ENCODE peak calls at places on chromosomes 6 and 20, in eight cellular contexts. Z is neural progenitor cell; H is endodermal cell; D is PC-3; R is CD8-positive, alpha-beta T cell; K is psoas muscle; A is A549; U is prostate gland. V is an unnamed sample. For H3K4me1, the result is how much of the 10 kb centered on the place peaks cover.

GRCh38 chr20:4083103-4083864 is 67.9 kb upstream of the RNF24 start:
- DNase-seq in U (no peak), R (no peak), Z (no peak), K (no peak), H (peak), A (no peak), D (no peak), V (no peak)

GRCh38 chr20:19726126-19726525 is 31.9 kb upstream of the RIN2 start:
- DNase-seq in H (no peak), U (no peak), K (no peak), Z (no peak), D (peak), A (no peak), R (no peak), V (no peak)

GRCh38 chr6:40714576-40715500 is 127.7 kb upstream of the LRFN2 start:
- DNase-seq in D (peak), R (no peak), H (no peak), Z (no peak), U (peak), A (peak), K (no peak), V (no peak)

GRCh38 chr20:54227241-54227640 is 19.4 kb downstream of the PFDN4 start:
- DNase-seq in A (no peak), U (no peak), D (no peak), K (no peak), H (no peak), Z (no peak), R (no peak), V (no peak)

GRCh38 chr6:4608361-4609115 is 167.7 kb upstream of the CDYL start:
- DNase-seq in K (peak), H (no peak), A (no peak), U (no peak), D (no peak), R (no peak), Z (no peak), V (no peak)

GRCh38 chr6:142728367-142728766 is 216.6 kb downstream of the HIVEP2 start:
- DNase-seq in Z (no peak), H (no peak), K (no peak), A (no peak), D (no peak), U (peak), R (no peak), V (no peak)

GRCh38 chr20:17343631-17344447 is 117.0 kb downstream of the PCSK2 start:
- DNase-seq in A (no peak), Z (no peak), H (peak), R (no peak), U (no peak), D (no peak), K (no peak), V (no peak)

GRCh38 chr6:29696147-29697129 is 15.5 kb upstream of the ZFP57 start:
- DNase-seq in D (peak), R (no peak), U (no peak), A (peak), K (no peak), Z (peak), H (peak), V (no peak)

GRCh38 chr6:155341130-155341828 is 27.0 kb upstream of the TFB1M start:
- DNase-seq in A (no peak), D (peak), U (no peak), R (no peak), H (no peak), Z (no peak), K (no peak), V (no peak)

GRCh38 chr20:59831024-59831900 is 102.2 kb downstream of the SYCP2 start:
- DNase-seq in K (no peak), H (peak), Z (no peak), R (no peak), U (no peak), A (no peak), D (peak), V (no peak)

DNA sequence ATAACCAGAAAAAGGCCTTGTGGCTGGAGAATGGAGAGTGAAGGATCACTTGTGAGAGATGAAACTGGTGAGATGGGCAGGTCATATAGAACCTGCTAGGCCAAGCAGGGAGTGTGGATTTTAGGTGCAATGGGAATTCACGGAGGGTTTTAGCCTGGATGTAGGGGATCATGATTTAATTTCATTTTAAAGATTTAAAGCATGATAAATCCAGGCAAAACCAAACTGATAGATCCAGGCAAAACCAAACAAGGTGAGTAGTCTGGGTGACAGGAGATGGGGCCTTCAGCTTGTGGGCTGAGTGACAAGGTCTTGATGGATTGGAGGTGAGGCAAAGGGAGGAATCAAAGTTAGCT is 1.5 kb upstream of the PLCG1 start:
- DNase-seq in A (no peak), U (no peak), Z (no peak), K (no peak), R (no peak), H (no peak), D (no peak), V (no peak)
- H3K4me1 ChIP-seq in A (under half), U (under half), Z (under half), K (under half), R (under half), H (under half), D (under half), V (under half)

DNA sequence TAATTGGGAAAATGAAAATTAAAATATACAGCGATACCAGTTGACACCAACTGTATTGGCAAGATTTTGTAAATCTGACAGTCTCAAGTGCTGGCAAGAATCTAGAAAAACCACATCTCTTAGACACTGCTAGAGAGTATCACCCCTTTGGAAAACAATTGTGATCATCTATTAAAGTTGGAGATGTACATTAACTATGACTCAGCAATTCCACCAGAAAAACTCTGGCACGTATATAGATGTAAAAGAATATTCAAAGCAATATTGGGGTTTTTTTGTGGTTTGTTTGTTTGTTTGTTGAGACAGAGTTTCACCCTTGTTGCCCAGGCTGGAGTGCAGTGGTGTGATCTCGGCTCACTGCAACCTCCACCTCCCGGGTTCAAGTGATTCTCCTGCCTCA is 142.9 kb downstream of the HACE1 start:
- DNase-seq in D (peak), A (no peak), Z (no peak), U (no peak), K (no peak), R (no peak), H (no peak), V (no peak)
- H3K27ac ChIP-seq in D (peak), A (peak), Z (no peak), U (no peak), K (no peak), R (no peak), H (no peak), V (no peak)

GRCh38 chr20:10051185-10051584 is 16.4 kb downstream of the ANKEF1 start:
- DNase-seq in R (no peak), D (no peak), Z (no peak), A (no peak), U (no peak), H (no peak), K (no peak), V (no peak)

DNA sequence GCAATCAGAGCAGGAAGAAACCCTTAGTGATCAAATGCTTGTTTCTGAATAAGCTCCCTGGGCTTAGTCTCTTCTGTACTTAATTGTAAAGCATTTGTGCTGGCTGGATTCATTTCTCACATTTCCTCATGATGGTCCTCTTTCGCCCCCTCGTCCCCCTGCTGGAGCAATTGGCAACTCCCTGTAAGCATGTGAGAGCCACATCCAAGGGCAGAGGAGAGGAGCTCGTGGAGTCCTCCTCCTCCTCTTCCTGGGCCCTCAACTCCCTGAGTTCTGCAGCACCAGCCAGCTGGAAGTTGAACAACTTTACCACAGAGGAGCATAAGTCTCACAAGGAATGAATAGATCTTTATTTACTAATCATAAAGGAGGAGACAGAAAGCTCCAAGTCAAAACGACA is 12.6 kb downstream of the ANKEF1 start:
- DNase-seq in R (no peak), D (peak), A (peak), K (no peak), H (peak), U (no peak), Z (peak), V (no peak)
- TF ChIP-seq CTCF in R (no peak), D (peak), A (peak), K (no peak), H (peak), U (no peak), Z (peak), V (no peak)

DNA sequence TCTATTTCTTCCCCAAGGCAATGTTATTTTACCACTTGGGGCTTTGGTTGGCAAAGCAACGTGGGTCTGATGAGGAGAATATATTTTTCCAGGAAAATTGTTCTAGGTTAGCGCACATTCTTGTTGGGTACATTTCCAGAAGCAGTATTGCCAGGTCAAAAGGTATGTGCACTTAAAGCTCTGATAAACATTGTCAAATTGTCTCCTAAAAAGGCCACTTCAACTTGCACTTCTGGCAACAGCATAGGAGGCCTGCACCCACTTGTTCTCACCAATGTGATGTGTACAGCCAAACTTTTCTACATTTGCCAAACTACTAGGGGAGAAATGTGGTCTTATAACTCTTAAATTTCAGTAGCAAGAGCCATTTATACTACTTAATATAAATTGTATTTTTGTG is 197.5 kb upstream of the COL21A1 start:
- DNase-seq in H (no peak), Z (no peak), A (no peak), D (no peak), K (no peak), U (peak), R (no peak), V (no peak)
- H3K4me1 ChIP-seq in H (under half), Z (under half), A (under half), D (under half), K (under half), U (under half), R (under half), V (under half)

GRCh38 chr6:149316740-149317655 is 514 bp upstream of the TAB2 start:
- DNase-seq in Z (peak), A (peak), D (peak), U (peak), R (peak), H (peak), K (peak), V (peak)

GRCh38 chr6:149320745-149321240 is 3.3 kb downstream of the TAB2 start:
- DNase-seq in H (no peak), Z (no peak), R (no peak), D (peak), U (no peak), A (no peak), K (no peak), V (no peak)

GRCh38 chr6:149317656-149318571 is at the start of gene TAB2:
- DNase-seq in R (peak), D (no peak), U (peak), H (peak), Z (no peak), K (peak), A (no peak), V (peak)

GRCh38 chr6:149318581-149319286 is 1.2 kb downstream of the TAB2 start:
- DNase-seq in K (no peak), H (no peak), R (no peak), Z (peak), D (peak), U (no peak), A (no peak), V (no peak)

GRCh38 chr6:149319413-149319812 is 1.9 kb downstream of the TAB2 start:
- DNase-seq in A (no peak), K (no peak), U (no peak), H (no peak), R (no peak), D (no peak), Z (no peak), V (no peak)
- H3K27ac ChIP-seq in A (peak), K (peak), U (no peak), H (no peak), R (peak), D (no peak), Z (no peak), V (peak)

GRCh38 chr6:38035478-38035877 is 216.0 kb downstream of the ZFAND3 start:
- DNase-seq in R (no peak), U (no peak), H (no peak), K (no peak), A (no peak), Z (no peak), D (peak), V (no peak)

GRCh38 chr6:38039497-38039896 is 220.0 kb downstream of the ZFAND3 start:
- DNase-seq in A (no peak), K (no peak), R (no peak), D (peak), H (no peak), U (no peak), Z (no peak), V (no peak)

GRCh38 chr6:38030380-38030779 is 210.9 kb downstream of the ZFAND3 start:
- DNase-seq in K (no peak), D (no peak), Z (no peak), H (no peak), R (no peak), A (no peak), U (no peak), V (no peak)

GRCh38 chr6:38033442-38033982 is 214.0 kb downstream of the ZFAND3 start:
- DNase-seq in D (no peak), U (no peak), H (no peak), K (no peak), R (no peak), Z (no peak), A (no peak), V (no peak)

DNA sequence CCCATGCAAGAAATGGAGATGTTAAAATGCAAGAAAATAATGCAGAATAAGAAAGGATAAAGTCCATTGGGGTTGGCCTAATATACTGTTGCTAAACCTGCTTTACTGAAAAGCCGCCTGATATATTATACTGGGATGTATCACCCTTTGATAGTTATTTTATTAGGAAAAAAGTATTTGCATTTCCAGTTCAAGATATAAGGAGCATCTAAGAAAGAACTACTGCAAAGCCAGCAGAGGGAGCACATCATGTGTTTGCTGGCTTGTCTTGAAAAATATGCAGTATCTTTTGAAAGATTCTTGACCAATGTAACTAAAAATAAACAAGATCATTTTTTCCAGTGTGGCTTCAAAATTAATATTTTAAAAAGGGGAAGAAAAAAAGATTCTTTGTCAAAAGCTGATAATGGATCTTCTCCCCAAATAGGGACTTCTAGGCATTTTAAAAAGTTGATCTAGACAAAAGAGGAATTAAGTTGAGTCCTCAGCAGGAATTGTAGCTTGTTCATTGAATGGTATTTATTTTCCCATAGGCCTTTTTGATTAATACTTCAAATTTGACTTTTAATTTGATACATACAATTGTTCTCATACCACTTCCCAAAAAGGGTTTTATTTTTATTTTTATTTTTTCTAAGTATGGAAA is 214.9 kb downstream of the ZFAND3 start:
- DNase-seq in Z (peak), K (no peak), U (no peak), A (no peak), H (no peak), D (peak), R (no peak), V (no peak)
- TF ChIP-seq CTCF in Z (peak), K (peak), U (peak), A (peak), H (peak), D (peak), R (peak), V (peak)

GRCh38 chr20:48665785-48666184 is 162.0 kb downstream of the PREX1 start:
- DNase-seq in U (no peak), A (no peak), H (no peak), R (no peak), D (no peak), Z (no peak), K (no peak), V (no peak)
- H3K4me1 ChIP-seq in U (under half), A (under half), H (under half), R (under half), D (under half), Z (under half), K (under half), V (under half)

GRCh38 chr6:52566201-52566600 is 10.7 kb downstream of the TRAM2 start:
- DNase-seq in R (no peak), D (no peak), K (no peak), H (no peak), U (no peak), Z (no peak), A (no peak), V (no peak)
- H3K27ac ChIP-seq in R (no peak), D (peak), K (no peak), H (no peak), U (no peak), Z (no peak), A (peak), V (peak)

GRCh38 chr20:1440024-1440423 is 26.6 kb downstream of the NSFL1C start:
- DNase-seq in A (no peak), H (peak), U (no peak), Z (peak), R (no peak), D (peak), K (no peak), V (no peak)
- TF ChIP-seq CTCF in A (peak), H (peak), U (peak), Z (peak), R (no peak), D (peak), K (no peak), V (no peak)

V was measured in upper lobe of right lung.